ENCODE peak calls at places on chromosomes 13 and 19, in four cellular contexts. One of them, this sample, is unnamed. For H3K9me3, the result is how much of the 10 kb centered on the place peaks cover.

GRCh38 chr19:33098023-33098652 is 17.2 kb downstream of the GPATCH1 start:
- DNase-seq in tibial nerve: no peak
- DNase-seq in body of pancreas: peak
- DNase-seq in Peyer's patch: no peak
- DNase-seq in this sample: no peak

GRCh38 chr19:29680447-29680846 is 15.2 kb downstream of the PLEKHF1 start:
- DNase-seq in tibial nerve: no peak
- DNase-seq in body of pancreas: no peak
- DNase-seq in Peyer's patch: peak
- DNase-seq in this sample: peak

GRCh38 chr13:32629313-32629712 is 43.1 kb downstream of the PDS5B start:
- DNase-seq in tibial nerve: no peak
- DNase-seq in body of pancreas: no peak
- DNase-seq in Peyer's patch: no peak
- DNase-seq in this sample: no peak

GRCh38 chr19:52949422-52949821 is 13.3 kb downstream of the ZNF816 start:
- DNase-seq in tibial nerve: no peak
- DNase-seq in body of pancreas: no peak
- DNase-seq in Peyer's patch: no peak
- DNase-seq in this sample: no peak

GRCh38 chr13:26914624-26915023 is 154.0 kb upstream of the GPR12 start:
- DNase-seq in tibial nerve: no peak
- DNase-seq in body of pancreas: no peak
- DNase-seq in Peyer's patch: no peak
- DNase-seq in this sample: no peak

GRCh38 chr19:28633223-28634030 is 579.5 kb downstream of the UQCRFS1 start:
- DNase-seq in tibial nerve: no peak
- DNase-seq in body of pancreas: peak
- DNase-seq in Peyer's patch: no peak
- DNase-seq in this sample: peak

GRCh38 chr19:39427707-39428106 is 8.0 kb downstream of the RPS16 start:
- DNase-seq in tibial nerve: no peak
- DNase-seq in body of pancreas: no peak
- DNase-seq in Peyer's patch: no peak
- DNase-seq in this sample: no peak

GRCh38 chr19:53294786-53295441 is 27.4 kb upstream of the VN1R4 start:
- DNase-seq in tibial nerve: no peak
- DNase-seq in body of pancreas: no peak
- DNase-seq in Peyer's patch: no peak
- DNase-seq in this sample: no peak

GRCh38 chr13:50589651-50590054 is 253.8 kb downstream of the DLEU7 start:
- DNase-seq in tibial nerve: no peak
- DNase-seq in body of pancreas: no peak
- DNase-seq in Peyer's patch: no peak
- DNase-seq in this sample: no peak

GRCh38 chr19:18831524-18832330 is at the start of gene UPF1:
- DNase-seq in tibial nerve: peak
- DNase-seq in body of pancreas: peak
- DNase-seq in Peyer's patch: peak
- DNase-seq in this sample: peak

DNA sequence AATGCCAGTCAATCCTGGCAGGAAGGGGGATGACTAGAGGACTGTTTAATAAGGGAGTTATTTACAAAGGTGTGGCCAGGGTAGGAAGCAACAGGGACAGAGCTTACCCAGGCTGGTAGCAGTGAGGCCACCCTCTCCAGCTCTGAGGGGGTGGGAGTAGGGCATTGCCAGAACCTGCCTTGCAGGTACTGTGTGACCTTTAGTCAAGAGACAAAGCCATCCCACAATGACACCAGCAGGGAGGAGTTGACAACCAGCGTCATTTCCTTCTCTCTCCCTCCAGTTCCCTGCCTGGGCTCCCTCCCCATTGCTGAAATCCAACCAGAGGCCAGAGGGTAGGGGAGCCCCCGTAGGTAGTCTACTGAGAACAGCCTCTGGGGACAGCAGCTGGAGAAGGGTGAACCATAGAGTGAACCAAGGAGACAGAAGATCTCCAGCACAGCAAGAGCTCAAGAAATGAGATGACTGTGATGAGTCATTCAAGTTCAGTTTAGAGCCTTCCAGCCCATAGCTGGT is 33.3 kb upstream of the SPATA13 start:
- DNase-seq in tibial nerve: no peak
- DNase-seq in body of pancreas: no peak
- DNase-seq in Peyer's patch: peak
- DNase-seq in this sample: no peak
- H3K27ac ChIP-seq in tibial nerve: no peak
- H3K27ac ChIP-seq in body of pancreas: no peak
- H3K27ac ChIP-seq in Peyer's patch: peak
- H3K27ac ChIP-seq in this sample: no peak

DNA sequence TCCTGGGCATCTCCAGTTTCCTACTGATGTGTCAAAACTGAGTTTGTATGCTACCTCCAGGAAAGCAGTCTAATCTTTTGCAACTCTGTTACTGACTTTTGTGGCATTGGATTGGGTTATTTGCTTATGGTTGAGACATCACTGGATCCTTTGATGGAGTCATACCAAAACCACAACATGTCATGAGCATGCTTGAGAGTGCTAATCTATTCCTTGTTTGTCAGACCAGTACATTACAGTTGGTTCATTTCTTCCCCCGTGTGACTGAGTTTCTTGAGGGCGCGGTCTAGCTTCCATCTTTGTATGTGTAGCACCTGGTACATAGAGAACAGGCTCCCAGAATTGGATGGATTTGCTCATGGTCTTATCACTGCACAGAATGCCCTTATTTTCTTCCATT is 43.2 kb downstream of the SUGT1 start:
- DNase-seq in tibial nerve: no peak
- DNase-seq in body of pancreas: no peak
- DNase-seq in Peyer's patch: no peak
- DNase-seq in this sample: no peak
- H3K9me3 ChIP-seq in tibial nerve: under half
- H3K9me3 ChIP-seq in body of pancreas: under half
- H3K9me3 ChIP-seq in Peyer's patch: under half
- H3K9me3 ChIP-seq in this sample: under half

GRCh38 chr19:3672993-3673392 is 27.3 kb downstream of the PIP5K1C start:
- DNase-seq in tibial nerve: no peak
- DNase-seq in body of pancreas: no peak
- DNase-seq in Peyer's patch: no peak
- DNase-seq in this sample: no peak
- H3K27ac ChIP-seq in tibial nerve: peak
- H3K27ac ChIP-seq in body of pancreas: no peak
- H3K27ac ChIP-seq in Peyer's patch: no peak
- H3K27ac ChIP-seq in this sample: no peak

DNA sequence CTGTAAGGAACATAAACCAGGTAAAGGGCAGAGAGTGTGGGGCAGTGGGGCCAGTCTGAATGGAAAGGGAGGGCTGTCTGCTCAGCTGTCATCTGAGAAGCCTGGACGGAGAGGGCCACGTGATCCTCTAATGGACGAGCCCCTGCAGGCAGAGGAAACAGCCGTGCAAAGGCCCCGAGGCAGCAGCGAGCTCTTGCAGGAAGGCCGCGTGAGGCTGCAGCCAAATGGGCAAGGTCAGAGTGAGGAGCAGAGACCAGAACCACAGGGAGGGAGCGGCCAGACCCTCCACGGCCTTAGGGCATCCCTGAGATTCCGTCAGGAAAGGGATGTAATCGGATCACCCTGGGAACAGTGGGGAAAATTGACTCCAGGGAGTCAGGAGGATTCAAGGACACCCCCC is 4.4 kb downstream of the LILRB4 start:
- DNase-seq in tibial nerve: no peak
- DNase-seq in body of pancreas: no peak
- DNase-seq in Peyer's patch: no peak
- DNase-seq in this sample: no peak
- H3K9me3 ChIP-seq in tibial nerve: under half
- H3K9me3 ChIP-seq in body of pancreas: under half
- H3K9me3 ChIP-seq in Peyer's patch: under half
- H3K9me3 ChIP-seq in this sample: under half

DNA sequence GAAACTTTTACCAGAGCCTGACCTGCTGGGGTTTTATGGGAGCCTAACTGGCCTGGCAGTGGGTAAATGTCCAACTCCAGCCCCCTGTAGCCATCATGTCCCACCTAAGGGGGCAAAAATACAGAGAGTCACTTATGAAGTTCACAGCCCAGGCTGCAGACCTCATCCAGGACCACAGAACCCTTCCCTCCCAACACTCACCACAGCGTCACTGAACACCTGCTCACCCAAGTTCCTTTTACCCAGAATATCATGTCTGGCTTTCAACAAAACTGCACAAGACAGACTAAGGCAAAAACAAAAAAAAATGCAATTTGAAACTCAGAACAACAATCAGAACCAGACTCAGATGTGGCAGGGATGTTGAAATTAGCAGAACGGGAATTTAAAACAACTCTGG is 6.4 kb downstream of the CEACAM3 start:
- DNase-seq in tibial nerve: no peak
- DNase-seq in body of pancreas: no peak
- DNase-seq in Peyer's patch: no peak
- DNase-seq in this sample: no peak
- H3K27ac ChIP-seq in tibial nerve: no peak
- H3K27ac ChIP-seq in body of pancreas: no peak
- H3K27ac ChIP-seq in Peyer's patch: no peak
- H3K27ac ChIP-seq in this sample: no peak

GRCh38 chr19:22428299-22428913 is 6.3 kb upstream of the ZNF98 start:
- DNase-seq in tibial nerve: no peak
- DNase-seq in body of pancreas: peak
- DNase-seq in Peyer's patch: no peak
- DNase-seq in this sample: no peak
- H3K9me3 ChIP-seq in tibial nerve: half or more
- H3K9me3 ChIP-seq in body of pancreas: under half
- H3K9me3 ChIP-seq in Peyer's patch: under half
- H3K9me3 ChIP-seq in this sample: under half